ENCODE peak calls at places on chromosomes 7 and 10, in nine cellular contexts. L is brain microvascular endothelial cell, R is fibroblast of villous mesenchyme, Q is astrocyte of the spinal cord, V is dorsolateral prefrontal cortex, Y is IMR-90, J is cardiac muscle cell, S is left ventricle myocardium inferior, U is suprapubic skin. Z is an unnamed sample.

GRCh38 chr10:3942930-3943489 is 158.0 kb upstream of the KLF6 start:
- DNase-seq in L (no peak), R (no peak), Q (no peak), V (no peak), Y (no peak), J (no peak), S (no peak), U (no peak), Z (no peak)

GRCh38 chr7:149373089-149373488 is 87.8 kb downstream of the ZNF777 start:
- DNase-seq in L (no peak), R (no peak), Q (no peak), V (no peak), Y (no peak), J (no peak), S (no peak), U (no peak), Z (no peak)

GRCh38 chr7:602341-603141 is 82.9 kb upstream of the PDGFA start:
- DNase-seq in L (no peak), R (no peak), Q (no peak), V (peak), Y (no peak), J (no peak), S (no peak), U (no peak), Z (no peak)

GRCh38 chr10:86017841-86018734 is 348.5 kb downstream of the GRID1 start:
- DNase-seq in L (no peak), R (no peak), Q (no peak), V (peak), Y (no peak), J (peak), S (peak), U (no peak), Z (no peak)

GRCh38 chr7:37541810-37542443 is 93.3 kb upstream of the ELMO1 start:
- DNase-seq in L (no peak), R (no peak), Q (no peak), V (no peak), Y (no peak), J (no peak), S (no peak), U (no peak), Z (no peak)

GRCh38 chr7:91517408-91517807 is 253.2 kb downstream of the FZD1 start:
- DNase-seq in L (no peak), R (no peak), Q (peak), V (no peak), Y (no peak), J (no peak), S (no peak), U (no peak), Z (no peak)

GRCh38 chr7:96017877-96018276 is 245.5 kb downstream of the DYNC1I1 start:
- DNase-seq in L (no peak), R (no peak), Q (no peak), V (no peak), Y (no peak), J (no peak), S (no peak), U (no peak), Z (no peak)

GRCh38 chr10:12981570-12981969 is 19.9 kb downstream of the CCDC3 start:
- DNase-seq in L (peak), R (peak), Q (peak), V (no peak), Y (peak), J (no peak), S (no peak), U (peak), Z (peak)

GRCh38 chr7:127588697-127589482 is 679 bp downstream of the ARF5 start:
- DNase-seq in L (peak), R (peak), Q (peak), V (no peak), Y (peak), J (peak), S (peak), U (no peak), Z (peak)

GRCh38 chr10:86049442-86049841 is 317.2 kb downstream of the GRID1 start:
- DNase-seq in L (no peak), R (no peak), Q (no peak), V (no peak), Y (no peak), J (peak), S (no peak), U (peak), Z (no peak)

GRCh38 chr7:21504021-21504420 is 38.8 kb upstream of the DNAH11 start:
- DNase-seq in L (no peak), R (no peak), Q (no peak), V (no peak), Y (no peak), J (no peak), S (no peak), U (no peak), Z (no peak)

GRCh38 chr10:72323108-72323932 is 31.4 kb downstream of the DNAJB12 start:
- DNase-seq in L (no peak), R (no peak), Q (no peak), V (no peak), Y (no peak), J (no peak), S (no peak), U (no peak), Z (no peak)

GRCh38 chr7:70833726-70834125 is 298.2 kb upstream of the GALNT17 start:
- DNase-seq in L (peak), R (no peak), Q (peak), V (no peak), Y (peak), J (no peak), S (no peak), U (no peak), Z (peak)

GRCh38 chr10:58064714-58065528 is 202.8 kb downstream of the IPMK start:
- DNase-seq in L (peak), R (peak), Q (peak), V (no peak), Y (peak), J (peak), S (no peak), U (no peak), Z (peak)

GRCh38 chr7:74042746-74043522 is 15.0 kb downstream of the ELN start:
- DNase-seq in L (no peak), R (no peak), Q (no peak), V (no peak), Y (no peak), J (no peak), S (no peak), U (no peak), Z (no peak)

GRCh38 chr10:97683556-97684357 is 3.3 kb downstream of the AVPI1 start:
- DNase-seq in L (no peak), R (peak), Q (peak), V (no peak), Y (peak), J (no peak), S (no peak), U (no peak), Z (peak)

GRCh38 chr7:45882465-45882810 is 5.8 kb upstream of the IGFBP1 start:
- DNase-seq in L (no peak), R (no peak), Q (no peak), V (no peak), Y (no peak), J (no peak), S (no peak), U (no peak), Z (no peak)

GRCh38 chr10:111151595-111151994 is 74.8 kb downstream of the ADRA2A start:
- DNase-seq in L (no peak), R (no peak), Q (no peak), V (no peak), Y (no peak), J (no peak), S (no peak), U (no peak), Z (no peak)

GRCh38 chr10:69807122-69807521 is 5.4 kb downstream of the COL13A1 start:
- DNase-seq in L (peak), R (peak), Q (peak), V (no peak), Y (peak), J (no peak), S (no peak), U (no peak), Z (peak)

GRCh38 chr7:16753932-16754571 is 497 bp downstream of the TSPAN13 start:
- DNase-seq in L (peak), R (peak), Q (peak), V (peak), Y (peak), J (peak), S (peak), U (peak), Z (no peak)

GRCh38 chr7:106273009-106273695 is 11.6 kb downstream of the NAMPT start:
- DNase-seq in L (no peak), R (no peak), Q (no peak), V (no peak), Y (no peak), J (no peak), S (no peak), U (no peak), Z (no peak)

GRCh38 chr10:61795551-61795950 is 105.9 kb upstream of the ARID5B start:
- DNase-seq in L (no peak), R (no peak), Q (no peak), V (no peak), Y (no peak), J (no peak), S (no peak), U (no peak), Z (no peak)
- TF ChIP-seq CTCF in L (peak), R (peak), Q (no peak), V (no peak), Y (no peak), J (peak), S (no peak), U (no peak), Z (no peak)

GRCh38 chr7:2761131-2761624 is 73.2 kb downstream of the AMZ1 start:
- DNase-seq in L (no peak), R (no peak), Q (no peak), V (no peak), Y (no peak), J (no peak), S (no peak), U (no peak), Z (no peak)
- H3K4me3 ChIP-seq in L (no peak), R (no peak), Q (no peak), V (no peak), Y (no peak), J (no peak), S (peak), U (no peak), Z (no peak)

GRCh38 chr10:49612513-49613159 is 1.2 kb upstream of the CHAT start:
- DNase-seq in L (no peak), R (no peak), Q (no peak), V (peak), Y (no peak), J (peak), S (no peak), U (no peak), Z (no peak)
- TF ChIP-seq CTCF in L (no peak), R (no peak), Q (no peak), V (no peak), Y (no peak), J (no peak), S (no peak), U (no peak), Z (no peak)

DNA sequence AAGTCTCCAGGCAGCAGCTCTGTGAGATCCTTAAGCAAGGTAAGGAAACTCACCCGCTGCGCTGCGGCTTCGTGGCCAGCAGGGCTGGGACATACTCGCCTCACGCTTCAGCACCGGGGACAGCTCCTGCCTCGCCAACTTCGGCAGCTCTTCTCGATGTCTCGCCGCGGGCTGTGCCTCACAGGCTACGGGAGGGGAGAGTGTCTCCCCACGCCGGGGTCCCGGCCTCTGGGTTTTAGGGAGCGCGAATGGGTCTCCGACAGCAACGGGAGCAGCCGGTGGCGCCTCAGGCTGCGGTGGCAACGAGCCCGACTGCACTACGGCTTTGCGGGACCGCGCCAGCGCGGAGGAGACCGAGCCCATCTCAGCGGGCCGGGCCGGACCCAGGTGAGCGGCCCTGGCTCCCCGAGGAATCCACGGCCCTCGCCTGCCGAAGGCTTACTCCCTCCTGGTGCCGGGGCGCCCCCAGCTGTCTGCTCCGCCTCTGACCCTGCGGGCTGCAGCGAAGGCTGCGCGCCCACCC is 62.4 kb downstream of the LSM5 start:
- DNase-seq in L (peak), R (peak), Q (peak), V (peak), Y (peak), J (peak), S (peak), U (no peak), Z (peak)
- H3K4me3 ChIP-seq in L (no peak), R (no peak), Q (no peak), V (peak), Y (no peak), J (peak), S (peak), U (no peak), Z (no peak)

DNA sequence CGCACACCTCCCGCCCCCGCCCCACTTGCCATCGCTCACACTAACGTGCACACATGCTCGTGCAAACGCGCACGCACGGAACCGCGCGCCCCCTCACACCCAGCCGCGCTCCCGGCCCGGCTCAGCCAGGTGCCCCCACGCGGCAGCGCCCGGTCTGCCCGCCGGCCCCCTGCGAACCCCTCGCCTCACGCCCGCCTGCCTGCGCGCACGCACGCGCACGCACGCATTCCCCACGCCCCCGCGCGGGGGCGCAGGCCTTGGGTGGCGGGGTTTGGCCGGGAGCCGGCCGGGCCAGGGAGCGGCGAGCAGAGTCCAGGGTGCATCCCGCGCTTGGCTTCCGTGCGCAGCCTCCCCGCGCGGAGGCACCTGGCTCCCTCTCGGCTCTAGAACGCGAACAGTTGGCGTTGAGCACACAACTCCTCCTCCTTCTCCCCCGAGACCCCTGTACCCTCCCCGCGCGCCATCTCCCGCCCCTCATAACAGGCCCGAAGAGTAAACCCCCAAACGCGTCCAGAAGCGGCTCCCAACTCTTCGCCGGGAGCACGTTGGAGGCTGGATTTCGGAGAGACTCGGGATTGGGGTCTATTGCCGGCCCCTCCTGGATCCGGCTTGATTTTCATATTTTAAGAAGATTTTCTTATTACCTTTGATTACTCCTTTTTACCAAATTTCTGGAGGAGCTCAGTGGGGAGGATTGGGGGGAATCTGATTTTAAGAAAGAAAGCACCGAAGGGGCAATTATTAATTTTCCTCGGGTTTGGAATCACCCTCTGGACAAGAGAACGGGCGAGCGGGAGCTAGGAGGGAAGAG is 546 bp upstream of the SORCS3 start:
- DNase-seq in L (no peak), R (no peak), Q (peak), V (no peak), Y (no peak), J (peak), S (no peak), U (no peak), Z (peak)
- TF ChIP-seq CTCF in L (no peak), R (no peak), Q (no peak), V (no peak), Y (no peak), J (no peak), S (no peak), U (no peak), Z (no peak)

GRCh38 chr7:50335230-50335794 is 30.8 kb downstream of the IKZF1 start:
- DNase-seq in L (no peak), R (no peak), Q (no peak), V (no peak), Y (no peak), J (no peak), S (no peak), U (no peak), Z (no peak)
- H3K4me3 ChIP-seq in L (no peak), R (no peak), Q (no peak), V (no peak), Y (no peak), J (no peak), S (no peak), U (no peak), Z (no peak)

GRCh38 chr10:118903251-118903650 is 126.3 kb upstream of the NANOS1 start:
- DNase-seq in L (no peak), R (no peak), Q (no peak), V (no peak), Y (no peak), J (no peak), S (no peak), U (no peak), Z (no peak)

GRCh38 chr10:118901409-118901808 is 128.1 kb upstream of the NANOS1 start:
- DNase-seq in L (no peak), R (no peak), Q (no peak), V (no peak), Y (no peak), J (no peak), S (no peak), U (no peak), Z (no peak)

GRCh38 chr10:118904284-118904683 is 125.2 kb upstream of the NANOS1 start:
- DNase-seq in L (no peak), R (peak), Q (no peak), V (no peak), Y (no peak), J (no peak), S (no peak), U (no peak), Z (no peak)

GRCh38 chr10:118903691-118904090 is 125.8 kb upstream of the NANOS1 start:
- DNase-seq in L (no peak), R (no peak), Q (no peak), V (no peak), Y (no peak), J (no peak), S (no peak), U (no peak), Z (no peak)

DNA sequence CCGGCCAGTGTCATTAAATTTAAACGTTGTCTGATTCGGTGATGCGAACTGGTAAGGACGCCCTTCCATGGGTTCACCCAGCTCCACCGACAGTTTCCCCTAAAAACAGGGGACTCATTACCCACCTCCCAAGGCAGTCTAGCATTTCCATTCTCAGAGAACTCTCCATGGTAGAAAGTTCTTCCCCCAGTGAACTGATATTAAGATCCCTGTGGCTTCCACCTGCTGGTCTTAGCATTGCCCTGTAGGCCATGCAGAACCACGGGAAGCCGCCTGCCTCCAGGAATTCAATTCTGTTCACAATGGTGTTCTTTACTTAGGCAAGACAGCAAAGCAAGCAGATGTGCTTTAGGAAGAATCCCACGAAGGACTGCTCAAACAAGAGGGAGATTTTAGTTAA is 128.9 kb upstream of the NANOS1 start:
- DNase-seq in L (no peak), R (no peak), Q (no peak), V (no peak), Y (no peak), J (no peak), S (no peak), U (no peak), Z (no peak)
- TF ChIP-seq CTCF in L (no peak), R (no peak), Q (no peak), V (no peak), Y (no peak), J (no peak), S (no peak), U (no peak), Z (no peak)

GRCh38 chr10:11023009-11023408 is 5.3 kb downstream of the CELF2 start:
- DNase-seq in L (no peak), R (no peak), Q (no peak), V (no peak), Y (no peak), J (no peak), S (no peak), U (no peak), Z (no peak)

GRCh38 chr10:11018830-11019692 is 1.4 kb downstream of the CELF2 start:
- DNase-seq in L (no peak), R (no peak), Q (no peak), V (no peak), Y (no peak), J (no peak), S (no peak), U (no peak), Z (no peak)

GRCh38 chr10:11018426-11018818 is 750 bp downstream of the CELF2 start:
- DNase-seq in L (no peak), R (no peak), Q (no peak), V (no peak), Y (no peak), J (peak), S (peak), U (no peak), Z (peak)

GRCh38 chr10:11017575-11018425 is at the start of gene CELF2:
- DNase-seq in L (no peak), R (no peak), Q (no peak), V (no peak), Y (no peak), J (peak), S (peak), U (peak), Z (peak)

GRCh38 chr10:11020026-11020820 is 2.6 kb downstream of the CELF2 start:
- DNase-seq in L (no peak), R (no peak), Q (no peak), V (no peak), Y (no peak), J (no peak), S (no peak), U (no peak), Z (no peak)
- H3K4me3 ChIP-seq in L (no peak), R (no peak), Q (no peak), V (peak), Y (no peak), J (peak), S (peak), U (peak), Z (no peak)

DNA sequence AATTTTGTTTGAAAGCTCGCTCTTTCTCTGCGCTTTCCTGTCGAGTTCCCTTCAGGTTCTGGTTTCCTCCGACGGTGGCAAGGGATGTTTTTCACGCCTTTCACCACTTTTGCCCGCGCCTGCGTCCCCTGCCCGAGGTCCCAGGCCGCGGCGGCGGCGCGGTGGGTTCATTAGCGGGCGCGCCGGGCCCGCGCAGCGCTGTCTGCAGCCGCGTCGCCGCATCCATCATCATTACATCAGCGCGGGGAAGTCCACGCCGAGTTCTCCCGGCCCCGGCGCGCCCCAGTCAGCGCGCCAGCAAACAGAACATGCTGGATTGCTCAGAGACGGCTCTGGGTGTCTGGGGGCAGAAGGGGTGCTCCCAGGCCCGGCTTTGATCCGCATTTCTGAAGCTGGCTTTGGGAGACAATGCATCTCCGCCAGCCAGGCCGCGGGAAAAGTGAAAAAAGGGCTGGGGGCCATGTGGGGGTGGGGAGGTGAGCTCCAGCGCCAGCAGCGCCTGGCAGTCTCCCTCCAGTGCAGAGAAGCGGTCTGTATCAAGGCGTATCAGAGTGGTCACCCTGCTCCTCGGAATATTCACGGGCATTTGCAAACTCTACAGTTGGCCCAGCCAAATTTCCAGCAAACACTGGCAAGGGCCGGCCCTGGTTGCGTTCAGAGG is 8.9 kb downstream of the GLI3 start:
- DNase-seq in L (peak), R (peak), Q (peak), V (no peak), Y (peak), J (peak), S (peak), U (no peak), Z (no peak)
- TF ChIP-seq CTCF in L (no peak), R (no peak), Q (no peak), V (no peak), Y (no peak), J (no peak), S (no peak), U (no peak), Z (no peak)

Z was measured in foreskin fibroblast.